ENCODE peak calls at places on chromosomes 2 and 18, in nine cellular contexts. O, M, K, U, D, W, P, A and J are unnamed samples.

GRCh38 chr18:27860011-27860410 is 316.9 kb downstream of the CDH2 start:
- DNase-seq in O (no peak), M (peak; percentile 26), K (no peak), U (no peak), D (no peak), W (no peak), P (no peak), A (no peak), J (no peak)

GRCh38 chr2:9083287-9083686 is 79.8 kb upstream of the MBOAT2 start:
- DNase-seq in O (no peak), M (no peak), K (no peak), U (no peak), D (no peak), W (no peak), P (no peak), A (no peak), J (no peak)

GRCh38 chr2:45184606-45185005 is 175.4 kb upstream of the SIX2 start:
- DNase-seq in O (no peak), M (no peak), K (no peak), U (no peak), D (no peak), W (peak; percentile 57), P (no peak), A (peak; percentile 67), J (no peak)

GRCh38 chr2:79585701-79586428 is 73.0 kb downstream of the CTNNA2 start:
- DNase-seq in O (no peak), M (no peak), K (no peak), U (no peak), D (no peak), W (no peak), P (no peak), A (no peak), J (no peak)

GRCh38 chr2:233037078-233037477 is 4.6 kb downstream of the NEU2 start:
- DNase-seq in O (no peak), M (no peak), K (no peak), U (no peak), D (no peak), W (peak; percentile 78), P (no peak), A (no peak), J (peak; percentile 39)

GRCh38 chr2:43058761-43059160 is 167.6 kb downstream of the ZFP36L2 start:
- DNase-seq in O (no peak), M (no peak), K (no peak), U (no peak), D (no peak), W (no peak), P (no peak), A (no peak), J (no peak)

GRCh38 chr2:121095257-121096080 is 189.5 kb downstream of the TFCP2L1 start:
- DNase-seq in O (no peak), M (no peak), K (peak; percentile 79), U (no peak), D (peak; percentile 90), W (peak; percentile 78), P (no peak), A (peak; percentile 60), J (peak; percentile 62)

GRCh38 chr2:54767921-54768320 is 44.5 kb downstream of the EML6 start:
- DNase-seq in O (no peak), M (no peak), K (no peak), U (no peak), D (no peak), W (peak; percentile 38), P (no peak), A (peak; percentile 35), J (peak; percentile 68)

GRCh38 chr2:85577386-85578242 is at the start of gene VAMP8:
- DNase-seq in O (no peak), M (no peak), K (peak; percentile 80), U (peak; percentile 57), D (peak; percentile 92), W (no peak), P (no peak), A (no peak), J (no peak)

GRCh38 chr2:50098242-50098641 is 933.7 kb downstream of the NRXN1 start:
- DNase-seq in O (no peak), M (no peak), K (no peak), U (no peak), D (no peak), W (no peak), P (no peak), A (no peak), J (no peak)

GRCh38 chr2:239013670-239013960 is 165.7 kb downstream of the TWIST2 start:
- DNase-seq in O (no peak), M (no peak), K (no peak), U (no peak), D (no peak), W (no peak), P (no peak), A (no peak), J (no peak)

GRCh38 chr18:22841840-22842239 is 91.3 kb upstream of the RBBP8 start:
- DNase-seq in O (no peak), M (no peak), K (no peak), U (no peak), D (no peak), W (peak; percentile 22), P (no peak), A (no peak), J (peak; percentile 37)

GRCh38 chr2:317501-318424 is 29.9 kb upstream of the ALKAL2 start:
- DNase-seq in O (peak; percentile 1), M (no peak), K (no peak), U (no peak), D (no peak), W (peak; percentile 15), P (no peak), A (peak; percentile 55), J (peak; percentile 12)

GRCh38 chr2:41597672-41598071 is 450.1 kb upstream of the PKDCC start:
- DNase-seq in O (no peak), M (no peak), K (no peak), U (no peak), D (no peak), W (no peak), P (no peak), A (no peak), J (no peak)

GRCh38 chr2:85724731-85725181 is 29.0 kb upstream of the ATOH8 start:
- DNase-seq in O (no peak), M (no peak), K (no peak), U (no peak), D (no peak), W (no peak), P (peak; percentile 69), A (no peak), J (no peak)

GRCh38 chr18:49849331-49850217 is 36.2 kb upstream of the ACAA2 start:
- DNase-seq in O (peak; percentile 97), M (no peak), K (no peak), U (no peak), D (peak; percentile 84), W (peak; percentile 85), P (no peak), A (peak; percentile 82), J (peak; percentile 83)

GRCh38 chr2:68365087-68365486 is at the start of gene PLEK:
- DNase-seq in O (no peak), M (no peak), K (no peak), U (peak; percentile 65), D (peak; percentile 77), W (no peak), P (no peak), A (no peak), J (no peak)
- H3K4me3 ChIP-seq in O (no peak within 1 kb of the TSS), M (no peak within 1 kb of the TSS), K (no peak within 1 kb of the TSS), U (peak within 1 kb of the TSS; percentile 30), D (peak within 1 kb of the TSS; percentile 32), W (no peak within 1 kb of the TSS), P (peak within 1 kb of the TSS; percentile 52), A (no peak within 1 kb of the TSS), J (no peak within 1 kb of the TSS)

GRCh38 chr2:62467100-62467474 is 38.9 kb downstream of the TMEM17 start:
- DNase-seq in O (no peak), M (no peak), K (no peak), U (no peak), D (no peak), W (no peak), P (no peak), A (no peak), J (no peak)

GRCh38 chr2:62466501-62466854 is 39.5 kb downstream of the TMEM17 start:
- DNase-seq in O (no peak), M (no peak), K (no peak), U (no peak), D (no peak), W (no peak), P (peak; percentile 63), A (no peak), J (no peak)

GRCh38 chr2:62469114-62469513 is 36.9 kb downstream of the TMEM17 start:
- DNase-seq in O (no peak), M (no peak), K (no peak), U (peak; percentile 51), D (no peak), W (no peak), P (no peak), A (no peak), J (no peak)

GRCh38 chr2:62465741-62466500 is 40.1 kb downstream of the TMEM17 start:
- DNase-seq in O (no peak), M (no peak), K (no peak), U (no peak), D (no peak), W (peak; percentile 66), P (peak; percentile 55), A (no peak), J (no peak)

GRCh38 chr2:62467475-62468321 is 38.3 kb downstream of the TMEM17 start:
- DNase-seq in O (no peak), M (no peak), K (no peak), U (peak; percentile 67), D (no peak), W (peak; percentile 75), P (no peak), A (no peak), J (peak; percentile 62)
- TF ChIP-seq CTCF in O (no peak), M (no peak), K (no peak), U (no peak), D (no peak), W (peak; percentile 21), P (no peak), A (peak; percentile 4), J (no peak)

GRCh38 chr18:79792988-79793355 is 4.8 kb upstream of the KCNG2 start:
- DNase-seq in O (no peak), M (no peak), K (no peak), U (no peak), D (peak; percentile 65), W (no peak), P (no peak), A (no peak), J (no peak)
- H3K4me3 ChIP-seq in O (no peak overlapping the region), M (no peak overlapping the region), K (no peak overlapping the region), U (no peak overlapping the region), D (no peak overlapping the region), W (no peak overlapping the region), P (no peak overlapping the region), A (no peak overlapping the region), J (no peak overlapping the region)

GRCh38 chr2:225017098-225017685 is 25.1 kb downstream of the DOCK10 start:
- DNase-seq in O (no peak), M (no peak), K (no peak), U (no peak), D (no peak), W (no peak), P (no peak), A (no peak), J (no peak)
- TF ChIP-seq CTCF in O (no peak), M (no peak), K (no peak), U (no peak), D (no peak), W (no peak), P (no peak), A (no peak), J (no peak)

DNA sequence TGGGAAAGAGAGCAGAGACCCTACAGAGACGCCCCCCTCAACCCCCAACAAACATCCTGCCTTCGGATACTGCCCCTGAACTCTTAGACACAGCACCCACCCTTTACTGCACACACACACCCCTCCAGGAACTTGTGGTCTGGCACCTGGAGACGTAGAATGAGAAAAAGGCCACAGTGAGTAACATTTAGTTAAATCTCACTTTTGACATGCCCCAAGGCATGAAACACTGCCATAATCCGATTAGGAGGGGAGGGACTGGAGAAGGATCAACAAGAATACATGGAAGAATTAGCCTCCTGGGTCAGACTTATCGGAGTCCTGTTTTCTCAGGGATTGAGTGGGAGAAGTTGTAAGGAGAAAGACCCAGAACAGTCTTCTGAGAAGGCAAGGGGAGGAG is 4.1 kb downstream of the CDK5R2 start:
- DNase-seq in O (no peak), M (no peak), K (no peak), U (no peak), D (no peak), W (peak; percentile 41), P (no peak), A (no peak), J (no peak)
- H3K4me3 ChIP-seq in O (no peak overlapping the region), M (no peak overlapping the region), K (no peak overlapping the region), U (no peak overlapping the region), D (no peak overlapping the region), W (no peak overlapping the region), P (no peak overlapping the region), A (no peak overlapping the region), J (no peak overlapping the region)